ENCODE peak calls at places on chromosomes 16 and 17, in eight cellular contexts. O is heart left ventricle; M is aorta; P is sigmoid colon; T is CD4-positive, CD25-positive, alpha-beta regulatory T cell; U is thoracic aorta; G is SJSA1; R is foreskin fibroblast. A is an unnamed sample.
A peak's percentile ranks its signal among the peaks of the same experiment; 100 is the strongest.

GRCh38 chr17:46976626-46977270 is 2.3 kb downstream of the RPRML start:
- DNase-seq in O (no peak), M (no peak), P (no peak), T (no peak), U (no peak), G (no peak), R (no peak), A (no peak)

GRCh38 chr17:77814091-77814772 is 144.3 kb upstream of the TNRC6C start:
- DNase-seq in O (no peak), M (peak; percentile 57), P (peak; percentile 43), T (no peak), U (no peak), G (no peak), R (no peak), A (no peak)

GRCh38 chr17:19364699-19365498 is 2.4 kb upstream of the B9D1 start:
- DNase-seq in O (no peak), M (peak; percentile 62), P (peak; percentile 58), T (no peak), U (no peak), G (no peak), R (no peak), A (no peak)

GRCh38 chr17:78716814-78717393 is 65.2 kb downstream of the CYTH1 start:
- DNase-seq in O (peak; percentile 81), M (peak; percentile 86), P (peak; percentile 91), T (no peak), U (no peak), G (peak; percentile 69), R (peak; percentile 76), A (peak; percentile 72)

GRCh38 chr17:489758-490329 is 137.2 kb upstream of the RPH3AL start:
- DNase-seq in O (no peak), M (peak; percentile 76), P (peak; percentile 74), T (peak; percentile 30), U (no peak), G (peak; percentile 57), R (peak; percentile 70), A (peak; percentile 38)

GRCh38 chr16:86025706-86026105 is 126.7 kb downstream of the IRF8 start:
- DNase-seq in O (no peak), M (peak; percentile 51), P (peak; percentile 39), T (no peak), U (no peak), G (no peak), R (no peak), A (no peak)

GRCh38 chr17:79812969-79813825 is 16.3 kb upstream of the CBX8 start:
- DNase-seq in O (no peak), M (no peak), P (no peak), T (no peak), U (no peak), G (peak; percentile 42), R (peak; percentile 41), A (no peak)

GRCh38 chr17:11608396-11608795 is 10.1 kb downstream of the DNAH9 start:
- DNase-seq in O (peak; percentile 38), M (no peak), P (peak; percentile 77), T (no peak), U (no peak), G (no peak), R (no peak), A (peak; percentile 44)

GRCh38 chr17:75505152-75505409 is 10.3 kb downstream of the CASKIN2 start:
- DNase-seq in O (no peak), M (no peak), P (no peak), T (no peak), U (no peak), G (no peak), R (no peak), A (no peak)

GRCh38 chr16:53129281-53130192 is 74.7 kb downstream of the CHD9 start:
- DNase-seq in O (no peak), M (no peak), P (no peak), T (no peak), U (no peak), G (peak; percentile 72), R (peak; percentile 48), A (no peak)

GRCh38 chr16:76277099-76278030 is at the start of gene CNTNAP4:
- DNase-seq in O (peak; percentile 29), M (peak; percentile 72), P (peak; percentile 81), T (no peak), U (no peak), G (no peak), R (no peak), A (peak; percentile 20)

GRCh38 chr17:50865060-50865867 is 890 bp downstream of the TOB1 start:
- DNase-seq in O (peak; percentile 58), M (peak; percentile 84), P (peak; percentile 85), T (peak; percentile 32), U (no peak), G (peak; percentile 64), R (peak; percentile 68), A (peak; percentile 63)

GRCh38 chr17:43951750-43952149 is 2.0 kb downstream of the PYY start:
- DNase-seq in O (no peak), M (no peak), P (no peak), T (no peak), U (no peak), G (no peak), R (no peak), A (no peak)

GRCh38 chr17:43953746-43954145 is at the start of gene PYY:
- DNase-seq in O (no peak), M (no peak), P (no peak), T (no peak), U (no peak), G (no peak), R (no peak), A (no peak)

GRCh38 chr17:43950554-43950953 is 3.2 kb downstream of the PYY start:
- DNase-seq in O (no peak), M (no peak), P (no peak), T (no peak), U (no peak), G (no peak), R (no peak), A (no peak)

GRCh38 chr17:43952351-43952723 is 1.4 kb downstream of the PYY start:
- DNase-seq in O (no peak), M (no peak), P (no peak), T (no peak), U (no peak), G (peak; percentile 94), R (peak; percentile 44), A (no peak)

DNA sequence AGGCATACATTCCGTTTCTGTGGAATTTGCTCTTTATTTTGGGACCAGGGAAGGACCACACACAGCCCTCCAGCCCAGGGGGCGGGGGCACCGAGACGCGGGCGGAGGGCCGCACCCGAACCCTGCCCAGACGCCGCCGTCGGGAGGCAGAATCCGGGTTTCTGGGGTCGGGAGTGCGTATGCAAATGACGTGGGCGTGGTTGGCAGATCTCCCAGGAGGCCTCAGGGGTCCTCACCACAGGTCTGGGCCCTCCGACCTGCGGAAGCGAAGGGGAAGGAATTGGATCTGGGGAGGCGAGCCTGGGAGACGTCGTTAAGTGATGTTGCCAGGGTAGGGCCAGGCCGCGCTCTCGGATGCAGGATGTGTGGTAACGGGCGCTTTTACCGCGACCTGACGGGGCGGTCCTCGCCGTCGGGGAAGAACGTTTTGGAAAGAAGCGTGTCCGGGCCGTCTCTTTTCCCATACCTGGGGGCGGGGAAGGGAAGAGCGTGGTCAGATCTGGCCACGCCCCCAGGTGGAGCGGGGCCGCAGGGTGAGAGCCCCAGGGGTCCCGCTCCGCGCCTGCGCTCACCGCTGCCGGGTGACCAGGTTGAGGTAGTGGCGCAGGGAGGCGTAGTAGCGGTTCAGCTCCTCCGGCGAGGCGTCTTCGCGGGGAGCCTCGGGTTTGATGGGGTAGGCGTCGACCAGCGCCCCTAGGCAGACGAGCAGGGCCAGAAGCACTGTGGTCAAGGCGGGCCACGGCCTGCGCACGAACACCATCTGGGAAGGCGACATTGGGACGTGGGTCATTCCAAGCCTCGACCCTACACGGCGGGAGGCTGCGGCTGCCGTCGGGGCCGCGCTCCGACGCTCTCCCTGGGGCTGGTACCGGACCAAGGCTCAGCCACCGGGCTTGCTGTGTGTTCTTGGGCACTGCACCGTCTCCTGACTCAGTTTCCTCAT is 745 bp downstream of the PYY start:
- DNase-seq in O (no peak), M (no peak), P (no peak), T (no peak), U (no peak), G (no peak), R (no peak), A (no peak)
- H3K4me3 ChIP-seq in O (no peak overlapping the region), M (no peak overlapping the region), P (no peak overlapping the region), T (no peak overlapping the region), U (peak overlapping the region; percentile 23), G (peak overlapping the region; percentile 13), R (no peak overlapping the region), A (no peak overlapping the region)

DNA sequence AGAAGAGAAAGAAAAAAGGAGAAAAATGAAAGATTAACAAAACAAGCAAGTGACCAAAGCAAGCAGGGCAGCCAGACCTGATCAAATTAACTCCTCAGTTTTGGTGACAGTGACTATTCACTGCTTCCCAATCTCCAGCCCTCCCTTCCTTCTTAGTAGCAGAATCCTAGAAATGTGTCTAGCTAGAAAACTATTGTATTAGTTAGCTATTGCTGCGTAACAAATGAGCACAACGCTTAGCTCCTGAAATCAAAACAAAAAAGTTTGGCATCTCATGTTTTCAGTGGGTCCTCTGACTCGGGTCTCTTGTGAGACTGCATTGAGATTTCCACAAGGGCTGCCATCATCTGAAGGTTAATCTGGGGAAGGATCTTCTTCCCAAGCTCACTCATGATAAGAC is 213.9 kb downstream of the PARN start:
- DNase-seq in O (no peak), M (no peak), P (no peak), T (no peak), U (no peak), G (no peak), R (no peak), A (no peak)
- H3K4me3 ChIP-seq in O (no peak overlapping the region), M (no peak overlapping the region), P (no peak overlapping the region), T (no peak overlapping the region), U (no peak overlapping the region), G (no peak overlapping the region), R (no peak overlapping the region), A (no peak overlapping the region)

DNA sequence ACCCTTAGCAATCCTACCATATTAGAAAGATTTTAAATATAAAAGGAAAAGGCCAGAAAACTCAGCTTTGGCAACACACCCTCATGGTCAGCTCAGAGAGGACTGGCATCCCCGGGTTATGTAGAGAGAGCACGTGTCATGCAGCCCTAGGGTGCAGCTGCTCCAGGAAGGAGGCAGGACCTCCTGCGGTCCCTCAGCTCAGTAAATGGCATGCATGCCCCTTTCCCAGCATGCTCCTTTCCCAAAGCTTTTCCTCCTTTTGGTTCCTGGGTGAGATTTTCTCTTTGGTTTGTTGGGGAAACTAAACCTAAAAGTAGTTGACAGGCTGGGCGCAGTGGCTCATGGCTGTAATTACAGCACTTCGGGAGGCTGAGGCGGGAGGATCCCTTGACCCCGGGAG is 3.9 kb downstream of the GAN start:
- DNase-seq in O (no peak), M (no peak), P (no peak), T (no peak), U (no peak), G (no peak), R (peak; percentile 8), A (no peak)
- H3K4me3 ChIP-seq in O (no peak overlapping the region), M (no peak overlapping the region), P (no peak overlapping the region), T (no peak overlapping the region), U (no peak overlapping the region), G (no peak overlapping the region), R (no peak overlapping the region), A (no peak overlapping the region)

GRCh38 chr17:20908373-20909273 is 134.2 kb downstream of the USP22 start:
- DNase-seq in O (peak; percentile 93), M (peak; percentile 94), P (peak; percentile 94), T (peak; percentile 56), U (peak; percentile 40), G (peak; percentile 83), R (peak; percentile 88), A (peak; percentile 94)
- H3K4me3 ChIP-seq in O (peak overlapping the region; percentile 52), M (peak overlapping the region; percentile 7), P (peak overlapping the region; percentile 44), T (peak overlapping the region; percentile 34), U (peak overlapping the region; percentile 73), G (peak overlapping the region; percentile 25), R (peak overlapping the region; percentile 44), A (peak overlapping the region; percentile 54)